ENCODE peak calls at places on chromosomes 12 and 14, in ten cellular contexts. Q is amniotic epithelial cell; P is OCI-M1; Z is stimulated activated CD4-positive, alpha-beta T cell treated with anti-CD3 and anti-CD28 coated beads, TNF-alpha, amount 100 ng/mL, for 24 hours; K is AG10803; H is glomerular endothelial cell; I is HT-29; R is effector CD4-positive, alpha-beta T cell; X is DMS 273 treated with DMSO at 0.1 percent for 48 hours; T is MCF 10A. N is an unnamed sample.

GRCh38 chr12:67720383-67720856 is 71.9 kb downstream of the DYRK2 start:
- DNase-seq in Q (peak; percentile 71), P (peak; percentile 70), Z (no peak), K (peak; percentile 83), H (no peak), I (no peak), R (no peak), X (no peak), T (peak; percentile 20), N (no peak)

GRCh38 chr14:75821828-75822521 is 159.8 kb downstream of the TGFB3 start:
- DNase-seq in Q (peak; percentile 59), P (no peak), Z (no peak), K (peak; percentile 44), H (no peak), I (peak; percentile 71), R (no peak), X (no peak), T (no peak), N (peak; percentile 16)

GRCh38 chr12:11727133-11727664 is 77.7 kb downstream of the ETV6 start:
- DNase-seq in Q (no peak), P (no peak), Z (peak; percentile 30), K (no peak), H (no peak), I (no peak), R (peak; percentile 14), X (no peak), T (no peak), N (no peak)

GRCh38 chr12:101027200-101027599 is 182.8 kb downstream of the SLC5A8 start:
- DNase-seq in Q (no peak), P (no peak), Z (no peak), K (no peak), H (no peak), I (no peak), R (no peak), X (no peak), T (no peak), N (no peak)

GRCh38 chr12:30870491-30871265 is 55.9 kb upstream of the TSPAN11 start:
- DNase-seq in Q (peak; percentile 14), P (peak; percentile 18), Z (no peak), K (no peak), H (no peak), I (no peak), R (no peak), X (no peak), T (no peak), N (no peak)

GRCh38 chr12:126719886-126720666 is 1546.9 kb upstream of the TMEM132C start:
- DNase-seq in Q (no peak), P (no peak), Z (no peak), K (no peak), H (no peak), I (no peak), R (no peak), X (no peak), T (no peak), N (no peak)

GRCh38 chr12:122366685-122367475 is 55.6 kb downstream of the CLIP1 start:
- DNase-seq in Q (peak; percentile 93), P (peak; percentile 82), Z (no peak), K (peak; percentile 96), H (no peak), I (no peak), R (no peak), X (no peak), T (peak; percentile 86), N (peak; percentile 10)

GRCh38 chr12:4807116-4807783 is 87.0 kb downstream of the GALNT8 start:
- DNase-seq in Q (no peak), P (no peak), Z (no peak), K (no peak), H (no peak), I (no peak), R (no peak), X (no peak), T (no peak), N (no peak)

GRCh38 chr12:50149311-50149710 is 17.9 kb downstream of the CERS5 start:
- DNase-seq in Q (no peak), P (no peak), Z (no peak), K (no peak), H (no peak), I (no peak), R (no peak), X (no peak), T (no peak), N (no peak)

GRCh38 chr14:101789222-101789621 is 27.7 kb downstream of the PPP2R5C start:
- DNase-seq in Q (no peak), P (no peak), Z (no peak), K (no peak), H (no peak), I (no peak), R (no peak), X (peak; percentile 27), T (no peak), N (no peak)

GRCh38 chr12:49974231-49974675 is 1.5 kb downstream of the AQP6 start:
- DNase-seq in Q (peak; percentile 64), P (peak; percentile 59), Z (no peak), K (peak; percentile 64), H (no peak), I (no peak), R (no peak), X (no peak), T (no peak), N (no peak)

GRCh38 chr12:45244561-45245348 is 28.9 kb downstream of the ANO6 start:
- DNase-seq in Q (peak; percentile 69), P (peak; percentile 15), Z (no peak), K (peak; percentile 64), H (no peak), I (no peak), R (no peak), X (no peak), T (peak; percentile 77), N (no peak)

GRCh38 chr12:123937707-123938600 is 34.7 kb downstream of the CCDC92 start:
- DNase-seq in Q (peak; percentile 70), P (peak; percentile 41), Z (no peak), K (peak; percentile 18), H (no peak), I (no peak), R (peak; percentile 17), X (no peak), T (no peak), N (no peak)

GRCh38 chr14:35368993-35369392 is 35.6 kb downstream of the NFKBIA start:
- DNase-seq in Q (no peak), P (no peak), Z (no peak), K (no peak), H (no peak), I (no peak), R (no peak), X (no peak), T (no peak), N (no peak)

GRCh38 chr12:10075451-10075850 is 23.3 kb downstream of the CLEC1A start:
- DNase-seq in Q (no peak), P (no peak), Z (no peak), K (no peak), H (no peak), I (no peak), R (no peak), X (no peak), T (no peak), N (no peak)

GRCh38 chr14:68018598-68018997 is 199.0 kb downstream of the RAD51B start:
- DNase-seq in Q (peak; percentile 44), P (no peak), Z (no peak), K (no peak), H (no peak), I (peak; percentile 15), R (no peak), X (no peak), T (no peak), N (no peak)

GRCh38 chr14:52553671-52554575 is 1.3 kb downstream of the GPR137C start:
- DNase-seq in Q (peak; percentile 84), P (peak; percentile 76), Z (peak; percentile 55), K (peak; percentile 77), H (peak; percentile 50), I (peak; percentile 77), R (peak; percentile 85), X (peak; percentile 50), T (peak; percentile 80), N (peak; percentile 74)

GRCh38 chr12:6224550-6224949 is 24.4 kb downstream of the CD9 start:
- DNase-seq in Q (no peak), P (no peak), Z (no peak), K (no peak), H (no peak), I (no peak), R (no peak), X (no peak), T (peak; percentile 57), N (no peak)

GRCh38 chr14:73223049-73223448 is 14.3 kb upstream of the PAPLN start:
- DNase-seq in Q (peak; percentile 43), P (no peak), Z (no peak), K (peak; percentile 76), H (no peak), I (no peak), R (no peak), X (no peak), T (no peak), N (no peak)

GRCh38 chr14:51924600-51924999 is 64.2 kb downstream of the GNG2 start:
- DNase-seq in Q (no peak), P (no peak), Z (no peak), K (no peak), H (no peak), I (no peak), R (no peak), X (no peak), T (no peak), N (no peak)

GRCh38 chr12:108253540-108253939 is 85.6 kb downstream of the CMKLR1 start:
- DNase-seq in Q (no peak), P (no peak), Z (no peak), K (no peak), H (no peak), I (no peak), R (no peak), X (no peak), T (no peak), N (no peak)

GRCh38 chr12:116597886-116598285 is 38.7 kb downstream of the MAP1LC3B2 start:
- DNase-seq in Q (no peak), P (peak; percentile 31), Z (no peak), K (no peak), H (no peak), I (no peak), R (no peak), X (no peak), T (no peak), N (no peak)

GRCh38 chr14:104135121-104135903 is 3.1 kb upstream of the KIF26A start:
- DNase-seq in Q (no peak), P (no peak), Z (no peak), K (no peak), H (no peak), I (no peak), R (no peak), X (no peak), T (no peak), N (no peak)

GRCh38 chr12:124778411-124778810 is 85.3 kb downstream of the SCARB1 start:
- DNase-seq in Q (no peak), P (no peak), Z (no peak), K (no peak), H (no peak), I (no peak), R (no peak), X (no peak), T (no peak), N (no peak)

GRCh38 chr14:37587881-37588666 is 7.0 kb downstream of the FOXA1 start:
- DNase-seq in Q (no peak), P (no peak), Z (no peak), K (no peak), H (no peak), I (peak; percentile 61), R (no peak), X (no peak), T (no peak), N (no peak)

GRCh38 chr12:80941916-80942315 is 4.2 kb upstream of the LIN7A start:
- DNase-seq in Q (no peak), P (no peak), Z (no peak), K (no peak), H (no peak), I (no peak), R (no peak), X (no peak), T (peak; percentile 1), N (no peak)